ENCODE peak calls at places on chromosomes 3 and 15, in eight cellular contexts. W is Calu3, S is activated B cell treated with CpG ODN at 0.5 μM for 24 hours, P is transverse colon, N is LoVo, E is AG09319, G is sciatic nerve, C is HuH-7. L is an unnamed sample.

GRCh38 chr15:80480171-80480811 is 76.1 kb downstream of the ARNT2 start:
- DNase-seq in W (no peak), S (no peak), P (no peak), N (no peak), E (no peak), G (no peak), C (no peak), L (no peak)

GRCh38 chr3:49397470-49397869 is 14.3 kb downstream of the RHOA start:
- DNase-seq in W (no peak), S (no peak), P (no peak), N (no peak), E (no peak), G (no peak), C (no peak), L (no peak)

GRCh38 chr15:66603301-66604179 is 37.7 kb upstream of the LCTL start:
- DNase-seq in W (peak), S (peak), P (peak), N (peak), E (no peak), G (peak), C (peak), L (peak)

GRCh38 chr3:65126527-65127440 is 439.0 kb upstream of the ADAMTS9 start:
- DNase-seq in W (no peak), S (no peak), P (no peak), N (no peak), E (peak), G (no peak), C (no peak), L (no peak)

GRCh38 chr3:197590313-197590962 is 34.7 kb upstream of the BDH1 start:
- DNase-seq in W (no peak), S (no peak), P (peak), N (peak), E (no peak), G (no peak), C (peak), L (no peak)

GRCh38 chr3:25037049-25037547 is 391.0 kb upstream of the RARB start:
- DNase-seq in W (no peak), S (no peak), P (no peak), N (no peak), E (peak), G (no peak), C (no peak), L (no peak)

GRCh38 chr3:44833394-44833793 is 28.3 kb upstream of the TMEM42 start:
- DNase-seq in W (no peak), S (no peak), P (no peak), N (no peak), E (no peak), G (no peak), C (no peak), L (no peak)

GRCh38 chr3:51340989-51341636 is 44.0 kb upstream of the MANF start:
- DNase-seq in W (peak), S (no peak), P (no peak), N (no peak), E (no peak), G (no peak), C (no peak), L (no peak)

GRCh38 chr15:73321496-73322344 is 47.0 kb downstream of the HCN4 start:
- DNase-seq in W (no peak), S (no peak), P (no peak), N (no peak), E (no peak), G (no peak), C (no peak), L (no peak)

GRCh38 chr15:68980786-68981185 is 33.7 kb upstream of the NOX5 start:
- DNase-seq in W (no peak), S (no peak), P (no peak), N (no peak), E (no peak), G (no peak), C (no peak), L (no peak)

GRCh38 chr3:113272369-113272748 is 61.0 kb downstream of the BOC start:
- DNase-seq in W (no peak), S (no peak), P (no peak), N (no peak), E (no peak), G (no peak), C (no peak), L (no peak)

GRCh38 chr3:165855581-165855980 is 18.4 kb upstream of the BCHE start:
- DNase-seq in W (no peak), S (no peak), P (no peak), N (no peak), E (no peak), G (no peak), C (no peak), L (no peak)

GRCh38 chr15:28896944-28897343 is 11.2 kb downstream of the APBA2 start:
- DNase-seq in W (no peak), S (no peak), P (no peak), N (no peak), E (peak), G (no peak), C (no peak), L (peak)

GRCh38 chr3:165837801-165838200 is 578 bp upstream of the BCHE start:
- DNase-seq in W (no peak), S (no peak), P (no peak), N (no peak), E (no peak), G (no peak), C (no peak), L (no peak)

GRCh38 chr15:39468341-39468740 is 112.5 kb upstream of the THBS1 start:
- DNase-seq in W (no peak), S (no peak), P (no peak), N (no peak), E (no peak), G (no peak), C (no peak), L (no peak)

GRCh38 chr3:60517134-60517533 is 734.1 kb downstream of the FHIT start:
- DNase-seq in W (no peak), S (no peak), P (no peak), N (no peak), E (no peak), G (no peak), C (no peak), L (no peak)

GRCh38 chr15:80531388-80532184 is 127.4 kb downstream of the ARNT2 start:
- DNase-seq in W (no peak), S (no peak), P (no peak), N (no peak), E (no peak), G (no peak), C (no peak), L (no peak)

GRCh38 chr3:151538706-151539403 is 78.0 kb upstream of the IGSF10 start:
- DNase-seq in W (no peak), S (no peak), P (no peak), N (no peak), E (no peak), G (peak), C (no peak), L (no peak)

GRCh38 chr3:172749201-172749965 is 1.1 kb upstream of the ECT2 start:
- DNase-seq in W (peak), S (no peak), P (no peak), N (peak), E (peak), G (no peak), C (peak), L (peak)

GRCh38 chr3:33007776-33008175 is 56.3 kb downstream of the CCR4 start:
- DNase-seq in W (no peak), S (no peak), P (no peak), N (no peak), E (no peak), G (no peak), C (no peak), L (no peak)

GRCh38 chr3:195080125-195080524 is 190.8 kb downstream of the XXYLT1 start:
- DNase-seq in W (no peak), S (no peak), P (no peak), N (no peak), E (no peak), G (no peak), C (no peak), L (no peak)

GRCh38 chr3:53816430-53816829 is 29.8 kb downstream of the CHDH start:
- DNase-seq in W (no peak), S (no peak), P (no peak), N (no peak), E (no peak), G (no peak), C (no peak), L (no peak)

GRCh38 chr3:52848617-52849016 is 13.8 kb upstream of the MUSTN1 start:
- DNase-seq in W (no peak), S (no peak), P (no peak), N (no peak), E (no peak), G (no peak), C (no peak), L (peak)

GRCh38 chr15:48798319-48798718 is 12.6 kb downstream of the CEP152 start:
- DNase-seq in W (no peak), S (no peak), P (no peak), N (no peak), E (no peak), G (no peak), C (no peak), L (no peak)

GRCh38 chr3:47444103-47444502 is 31.6 kb downstream of the SCAP start:
- DNase-seq in W (no peak), S (no peak), P (no peak), N (no peak), E (no peak), G (peak), C (no peak), L (no peak)

GRCh38 chr3:51385621-51386091 is 565 bp downstream of the MANF start:
- DNase-seq in W (no peak), S (no peak), P (no peak), N (no peak), E (no peak), G (no peak), C (no peak), L (no peak)

GRCh38 chr3:64988188-64988587 is 300.4 kb upstream of the ADAMTS9 start:
- DNase-seq in W (peak), S (no peak), P (no peak), N (no peak), E (no peak), G (no peak), C (no peak), L (no peak)

GRCh38 chr3:57544181-57545125 is at the start of gene DNAH12:
- DNase-seq in W (peak), S (no peak), P (peak), N (peak), E (no peak), G (no peak), C (peak), L (no peak)

GRCh38 chr3:104907507-104907906 is 459.2 kb upstream of the ALCAM start:
- DNase-seq in W (no peak), S (no peak), P (no peak), N (no peak), E (peak), G (no peak), C (no peak), L (peak)

GRCh38 chr15:52186651-52187486 is 4.3 kb downstream of the GNB5 start:
- DNase-seq in W (no peak), S (no peak), P (no peak), N (no peak), E (no peak), G (no peak), C (no peak), L (no peak)

GRCh38 chr3:53079791-53080555 is 34.1 kb upstream of the SFMBT1 start:
- DNase-seq in W (no peak), S (no peak), P (no peak), N (no peak), E (no peak), G (peak), C (no peak), L (no peak)

GRCh38 chr15:84079885-84080777 is 155.4 kb upstream of the GOLGA6L4 start:
- DNase-seq in W (no peak), S (peak), P (peak), N (no peak), E (no peak), G (peak), C (no peak), L (no peak)

GRCh38 chr15:31497838-31498237 is 171.2 kb downstream of the KLF13 start:
- DNase-seq in W (no peak), S (no peak), P (no peak), N (no peak), E (no peak), G (no peak), C (no peak), L (no peak)

GRCh38 chr3:141769171-141769894 is 6.1 kb downstream of the GRK7 start:
- DNase-seq in W (no peak), S (no peak), P (no peak), N (no peak), E (no peak), G (no peak), C (peak), L (no peak)

GRCh38 chr15:36622247-36622795 is 42.9 kb downstream of the CDIN1 start:
- DNase-seq in W (no peak), S (no peak), P (no peak), N (no peak), E (no peak), G (no peak), C (no peak), L (no peak)

L was measured in AG04450.